ENCODE peak calls at places on chromosomes 12 and 14, in six cellular contexts. One of them, this sample, is unnamed.

GRCh38 chr12:47636908-47637780 is 68.7 kb downstream of the RPAP3 start:
- DNase-seq in NB4: peak
- DNase-seq in fibroblast of mammary gland: peak
- DNase-seq in non-pigmented ciliary epithelial cell: no peak
- DNase-seq in AG08396: no peak
- DNase-seq in breast epithelium: no peak
- DNase-seq in this sample: no peak

GRCh38 chr12:108482717-108483212 is 32.3 kb upstream of the FICD start:
- DNase-seq in fibroblast of mammary gland: peak
- DNase-seq in non-pigmented ciliary epithelial cell: peak
- DNase-seq in NB4: no peak
- DNase-seq in breast epithelium: no peak
- DNase-seq in AG08396: no peak
- DNase-seq in this sample: peak

GRCh38 chr12:65300679-65301349 is 22.3 kb downstream of the MSRB3 start:
- DNase-seq in fibroblast of mammary gland: peak
- DNase-seq in breast epithelium: no peak
- DNase-seq in non-pigmented ciliary epithelial cell: no peak
- DNase-seq in AG08396: no peak
- DNase-seq in NB4: peak
- DNase-seq in this sample: no peak

GRCh38 chr14:24298892-24299254 is 707 bp downstream of the DHRS1 start:
- DNase-seq in breast epithelium: peak
- DNase-seq in NB4: peak
- DNase-seq in fibroblast of mammary gland: peak
- DNase-seq in AG08396: peak
- DNase-seq in non-pigmented ciliary epithelial cell: peak
- DNase-seq in this sample: no peak

GRCh38 chr14:70097576-70098256 is 91.0 kb downstream of the SLC8A3 start:
- DNase-seq in non-pigmented ciliary epithelial cell: no peak
- DNase-seq in fibroblast of mammary gland: no peak
- DNase-seq in breast epithelium: no peak
- DNase-seq in AG08396: no peak
- DNase-seq in NB4: no peak
- DNase-seq in this sample: no peak

GRCh38 chr12:1612196-1612595 is 16.8 kb upstream of the WNT5B start:
- DNase-seq in AG08396: no peak
- DNase-seq in fibroblast of mammary gland: no peak
- DNase-seq in NB4: no peak
- DNase-seq in non-pigmented ciliary epithelial cell: no peak
- DNase-seq in breast epithelium: no peak
- DNase-seq in this sample: no peak

GRCh38 chr12:67925077-67925476 is 64.2 kb upstream of the IFNG-AS1 start:
- DNase-seq in NB4: no peak
- DNase-seq in non-pigmented ciliary epithelial cell: no peak
- DNase-seq in AG08396: no peak
- DNase-seq in fibroblast of mammary gland: peak
- DNase-seq in breast epithelium: no peak
- DNase-seq in this sample: peak

GRCh38 chr12:75528272-75528671 is 16.9 kb upstream of the KRR1 start:
- DNase-seq in breast epithelium: no peak
- DNase-seq in NB4: no peak
- DNase-seq in non-pigmented ciliary epithelial cell: no peak
- DNase-seq in fibroblast of mammary gland: no peak
- DNase-seq in AG08396: no peak
- DNase-seq in this sample: no peak

GRCh38 chr14:105207460-105207901 is 26.4 kb upstream of the NUDT14 start:
- DNase-seq in fibroblast of mammary gland: no peak
- DNase-seq in AG08396: no peak
- DNase-seq in breast epithelium: no peak
- DNase-seq in NB4: peak
- DNase-seq in non-pigmented ciliary epithelial cell: no peak
- DNase-seq in this sample: no peak

GRCh38 chr12:4169522-4169921 is 104.0 kb upstream of the CCND2 start:
- DNase-seq in breast epithelium: no peak
- DNase-seq in AG08396: no peak
- DNase-seq in NB4: no peak
- DNase-seq in fibroblast of mammary gland: no peak
- DNase-seq in non-pigmented ciliary epithelial cell: no peak
- DNase-seq in this sample: no peak

GRCh38 chr12:59916988-59917387 is 321.2 kb downstream of the SLC16A7 start:
- DNase-seq in fibroblast of mammary gland: no peak
- DNase-seq in non-pigmented ciliary epithelial cell: no peak
- DNase-seq in NB4: no peak
- DNase-seq in AG08396: no peak
- DNase-seq in breast epithelium: no peak
- DNase-seq in this sample: no peak

GRCh38 chr12:68557011-68557715 is 53.5 kb upstream of the RAP1B start:
- DNase-seq in AG08396: peak
- DNase-seq in NB4: no peak
- DNase-seq in fibroblast of mammary gland: peak
- DNase-seq in breast epithelium: no peak
- DNase-seq in non-pigmented ciliary epithelial cell: peak
- DNase-seq in this sample: peak

GRCh38 chr12:8909752-8910151 is 4.6 kb upstream of the PHC1 start:
- DNase-seq in breast epithelium: no peak
- DNase-seq in fibroblast of mammary gland: no peak
- DNase-seq in NB4: no peak
- DNase-seq in AG08396: no peak
- DNase-seq in non-pigmented ciliary epithelial cell: no peak
- DNase-seq in this sample: no peak

GRCh38 chr14:54146601-54147000 is 190.0 kb upstream of the BMP4 start:
- DNase-seq in non-pigmented ciliary epithelial cell: no peak
- DNase-seq in NB4: no peak
- DNase-seq in AG08396: no peak
- DNase-seq in breast epithelium: no peak
- DNase-seq in fibroblast of mammary gland: no peak
- DNase-seq in this sample: no peak

GRCh38 chr14:86363576-86363975 is 833.6 kb downstream of the FLRT2 start:
- DNase-seq in fibroblast of mammary gland: no peak
- DNase-seq in AG08396: no peak
- DNase-seq in non-pigmented ciliary epithelial cell: no peak
- DNase-seq in breast epithelium: no peak
- DNase-seq in NB4: no peak
- DNase-seq in this sample: no peak

GRCh38 chr12:69966409-69966808 is 141.4 kb downstream of the MYRFL start:
- DNase-seq in breast epithelium: peak
- DNase-seq in AG08396: no peak
- DNase-seq in NB4: no peak
- DNase-seq in fibroblast of mammary gland: peak
- DNase-seq in non-pigmented ciliary epithelial cell: peak
- DNase-seq in this sample: no peak

GRCh38 chr14:22177870-22178269 is 411.2 kb downstream of the DAD1 start:
- DNase-seq in breast epithelium: no peak
- DNase-seq in fibroblast of mammary gland: peak
- DNase-seq in NB4: peak
- DNase-seq in non-pigmented ciliary epithelial cell: no peak
- DNase-seq in AG08396: no peak
- DNase-seq in this sample: no peak

GRCh38 chr12:115922952-115923564 is 354.4 kb downstream of the MED13L start:
- DNase-seq in NB4: peak
- DNase-seq in fibroblast of mammary gland: peak
- DNase-seq in non-pigmented ciliary epithelial cell: no peak
- DNase-seq in AG08396: no peak
- DNase-seq in breast epithelium: no peak
- DNase-seq in this sample: no peak

GRCh38 chr14:49939884-49940510 is 47.1 kb downstream of the ARF6 start:
- DNase-seq in breast epithelium: no peak
- DNase-seq in AG08396: no peak
- DNase-seq in fibroblast of mammary gland: no peak
- DNase-seq in NB4: no peak
- DNase-seq in non-pigmented ciliary epithelial cell: no peak
- DNase-seq in this sample: no peak

GRCh38 chr12:52608826-52609630 is 7.8 kb upstream of the KRT72 start:
- DNase-seq in NB4: no peak
- DNase-seq in AG08396: no peak
- DNase-seq in breast epithelium: no peak
- DNase-seq in fibroblast of mammary gland: no peak
- DNase-seq in non-pigmented ciliary epithelial cell: no peak
- DNase-seq in this sample: no peak

GRCh38 chr12:91311081-91311480 is 128.5 kb upstream of the DCN start:
- DNase-seq in fibroblast of mammary gland: no peak
- DNase-seq in breast epithelium: no peak
- DNase-seq in AG08396: no peak
- DNase-seq in NB4: no peak
- DNase-seq in non-pigmented ciliary epithelial cell: no peak
- DNase-seq in this sample: no peak

GRCh38 chr12:103801709-103802585 is 39.1 kb downstream of the NT5DC3 start:
- DNase-seq in AG08396: peak
- DNase-seq in fibroblast of mammary gland: peak
- DNase-seq in breast epithelium: peak
- DNase-seq in non-pigmented ciliary epithelial cell: no peak
- DNase-seq in NB4: peak
- DNase-seq in this sample: no peak

GRCh38 chr14:49962616-49963015 is 69.7 kb downstream of the ARF6 start:
- DNase-seq in breast epithelium: peak
- DNase-seq in AG08396: no peak
- DNase-seq in NB4: peak
- DNase-seq in non-pigmented ciliary epithelial cell: no peak
- DNase-seq in fibroblast of mammary gland: peak
- DNase-seq in this sample: no peak

GRCh38 chr12:55908726-55909512 is 18.8 kb downstream of the PYM1 start:
- DNase-seq in breast epithelium: no peak
- DNase-seq in non-pigmented ciliary epithelial cell: no peak
- DNase-seq in AG08396: peak
- DNase-seq in NB4: no peak
- DNase-seq in fibroblast of mammary gland: no peak
- DNase-seq in this sample: no peak

GRCh38 chr12:113678222-113678621 is 206.6 kb upstream of the LHX5 start:
- DNase-seq in AG08396: no peak
- DNase-seq in fibroblast of mammary gland: no peak
- DNase-seq in NB4: no peak
- DNase-seq in breast epithelium: no peak
- DNase-seq in non-pigmented ciliary epithelial cell: no peak
- DNase-seq in this sample: no peak

GRCh38 chr14:51342226-51342625 is 102.2 kb downstream of the TMX1 start:
- DNase-seq in breast epithelium: no peak
- DNase-seq in NB4: peak
- DNase-seq in non-pigmented ciliary epithelial cell: no peak
- DNase-seq in fibroblast of mammary gland: no peak
- DNase-seq in AG08396: no peak
- DNase-seq in this sample: no peak

GRCh38 chr12:117986705-117987469 is 18.1 kb upstream of the KSR2 start:
- DNase-seq in NB4: no peak
- DNase-seq in non-pigmented ciliary epithelial cell: peak
- DNase-seq in AG08396: no peak
- DNase-seq in fibroblast of mammary gland: peak
- DNase-seq in breast epithelium: no peak
- DNase-seq in this sample: peak

GRCh38 chr12:49279706-49280159 is 14.9 kb downstream of the TUBA1C start:
- DNase-seq in AG08396: no peak
- DNase-seq in non-pigmented ciliary epithelial cell: no peak
- DNase-seq in NB4: peak
- DNase-seq in fibroblast of mammary gland: no peak
- DNase-seq in breast epithelium: no peak
- DNase-seq in this sample: no peak